ENCODE peak calls at places on chromosomes 6 and 20, in four cellular contexts. O is fibroblast of lung, M is esophagus muscularis mucosa, G is lung. R is an unnamed sample.

GRCh38 chr6:103721923-103722322 is 1137.8 kb downstream of the HACE1 start:
- DNase-seq in M (no peak), G (no peak), O (no peak), R (no peak)

GRCh38 chr6:25961619-25962367 is 809 bp upstream of the TRIM38 start:
- DNase-seq in O (no peak), G (no peak), M (peak; percentile 68), R (no peak)

GRCh38 chr6:4714961-4715501 is 61.2 kb upstream of the CDYL start:
- DNase-seq in G (no peak), O (no peak), M (no peak), R (no peak)

GRCh38 chr20:18613553-18613952 is 25.7 kb downstream of the DTD1 start:
- DNase-seq in O (no peak), G (no peak), M (peak; percentile 12), R (no peak)

GRCh38 chr20:62605996-62606395 is 36.3 kb upstream of the SLCO4A1 start:
- DNase-seq in M (no peak), O (no peak), G (no peak), R (no peak)

GRCh38 chr6:7784248-7784647 is 58.3 kb downstream of the BMP6 start:
- DNase-seq in M (no peak), O (no peak), G (no peak), R (no peak)

GRCh38 chr6:3566812-3567211 is 110.0 kb upstream of the SLC22A23 start:
- DNase-seq in G (no peak), M (no peak), O (peak; percentile 66), R (no peak)

GRCh38 chr6:34982424-34982852 is 93.4 kb downstream of the ANKS1A start:
- DNase-seq in G (no peak), M (no peak), O (no peak), R (no peak)

GRCh38 chr20:36585410-36586125 is 12.2 kb downstream of the TGIF2 start:
- DNase-seq in O (peak; percentile 8), M (no peak), G (no peak), R (no peak)

GRCh38 chr20:12153616-12154015 is 235.9 kb downstream of the BTBD3 start:
- DNase-seq in O (peak; percentile 81), M (no peak), G (no peak), R (no peak)

GRCh38 chr20:53492212-53492611 is 101.4 kb downstream of the ZNF217 start:
- DNase-seq in M (no peak), O (no peak), G (no peak), R (no peak)

GRCh38 chr20:45290677-45291355 is 15.8 kb upstream of the RBPJL start:
- DNase-seq in G (peak; percentile 85), O (peak; percentile 37), M (no peak), R (peak; percentile 85)

GRCh38 chr6:90074161-90074560 is 179.9 kb downstream of the GJA10 start:
- DNase-seq in G (no peak), M (no peak), O (peak; percentile 51), R (no peak)

GRCh38 chr20:35145141-35145564 is 2.0 kb downstream of the EDEM2 start:
- DNase-seq in G (no peak), O (peak; percentile 62), M (no peak), R (no peak)

GRCh38 chr6:154298297-154298696 is 58.3 kb downstream of the IPCEF1 start:
- DNase-seq in O (peak; percentile 69), G (no peak), M (no peak), R (no peak)

GRCh38 chr6:408599-409102 is 17.1 kb downstream of the IRF4 start:
- DNase-seq in M (no peak), O (peak; percentile 32), G (peak; percentile 72), R (peak; percentile 68)

GRCh38 chr20:48818481-48818987 is 9.3 kb downstream of the PREX1 start:
- DNase-seq in G (no peak), O (no peak), M (no peak), R (no peak)
- H3K4me1 ChIP-seq in G (peaks cover 17% of the 10 kb centered on the region), O (no peaks in the 10 kb centered on the region), M (peaks cover 45% of the 10 kb centered on the region), R (peaks cover 14% of the 10 kb centered on the region)

DNA sequence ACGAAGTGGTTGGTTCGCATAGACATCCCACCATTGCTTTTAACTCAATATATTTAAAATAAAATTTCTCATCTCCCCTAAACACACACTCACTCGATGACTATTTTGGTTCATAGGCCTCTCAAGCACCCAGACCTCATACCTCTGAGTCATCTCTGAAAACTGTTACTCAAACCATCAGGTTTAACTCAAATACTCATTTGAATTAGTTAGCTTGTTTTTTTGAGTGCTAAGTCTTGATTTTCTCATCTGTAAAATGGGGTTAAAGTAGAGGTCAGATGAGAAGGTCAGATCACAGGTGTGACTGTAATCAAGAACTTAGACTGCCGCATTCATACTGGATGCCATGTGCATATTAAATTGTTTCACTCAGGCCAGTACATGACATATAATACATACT is 243.9 kb upstream of the TENT5A start:
- DNase-seq in M (no peak), O (peak; percentile 94), G (no peak), R (no peak)
- H3K4me1 ChIP-seq in M (no peaks in the 10 kb centered on the region), O (peaks cover 19% of the 10 kb centered on the region), G (no peaks in the 10 kb centered on the region), R (no peaks in the 10 kb centered on the region)

GRCh38 chr6:112029045-112029822 is 24.7 kb upstream of the CCN6 start:
- DNase-seq in O (peak; percentile 53), M (no peak), G (peak; percentile 65), R (no peak)
- H3K4me1 ChIP-seq in O (no peaks in the 10 kb centered on the region), M (peaks cover 16% of the 10 kb centered on the region), G (peaks cover 2% of the 10 kb centered on the region), R (peaks cover 15% of the 10 kb centered on the region)

GRCh38 chr6:87907521-87907920 is 140.1 kb upstream of the SPACA1 start:
- DNase-seq in M (no peak), G (no peak), O (peak; percentile 91), R (no peak)
- H3K4me1 ChIP-seq in M (no peaks in the 10 kb centered on the region), G (no peaks in the 10 kb centered on the region), O (no peaks in the 10 kb centered on the region), R (no peaks in the 10 kb centered on the region)

GRCh38 chr20:17202030-17202429 is 24.8 kb upstream of the PCSK2 start:
- DNase-seq in O (no peak), G (no peak), M (no peak), R (no peak)
- H3K4me1 ChIP-seq in O (no peaks in the 10 kb centered on the region), G (no peaks in the 10 kb centered on the region), M (no peaks in the 10 kb centered on the region), R (no peaks in the 10 kb centered on the region)

DNA sequence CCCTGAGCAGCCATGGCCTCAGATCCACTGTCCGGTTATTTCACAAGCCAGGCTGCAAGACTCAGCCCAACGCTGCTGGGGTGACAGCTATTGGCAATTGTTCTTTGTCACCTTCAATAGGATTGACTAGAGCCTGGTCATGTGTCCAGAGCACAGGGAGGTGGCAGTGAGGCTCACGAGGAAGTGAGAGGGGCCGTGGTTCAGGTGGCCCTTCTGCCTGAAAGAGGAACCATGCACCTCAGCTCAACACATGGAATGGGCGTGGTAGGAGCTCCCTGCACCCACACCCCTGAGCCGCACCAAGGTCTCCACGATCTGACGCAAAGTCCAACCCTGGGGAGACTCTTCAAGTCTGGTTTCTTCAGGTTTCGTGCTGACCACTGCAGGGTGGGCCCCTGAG is 184.8 kb upstream of the CDH4 start:
- DNase-seq in G (no peak), M (no peak), O (no peak), R (no peak)
- H3K4me1 ChIP-seq in G (no peaks in the 10 kb centered on the region), M (no peaks in the 10 kb centered on the region), O (no peaks in the 10 kb centered on the region), R (no peaks in the 10 kb centered on the region)

DNA sequence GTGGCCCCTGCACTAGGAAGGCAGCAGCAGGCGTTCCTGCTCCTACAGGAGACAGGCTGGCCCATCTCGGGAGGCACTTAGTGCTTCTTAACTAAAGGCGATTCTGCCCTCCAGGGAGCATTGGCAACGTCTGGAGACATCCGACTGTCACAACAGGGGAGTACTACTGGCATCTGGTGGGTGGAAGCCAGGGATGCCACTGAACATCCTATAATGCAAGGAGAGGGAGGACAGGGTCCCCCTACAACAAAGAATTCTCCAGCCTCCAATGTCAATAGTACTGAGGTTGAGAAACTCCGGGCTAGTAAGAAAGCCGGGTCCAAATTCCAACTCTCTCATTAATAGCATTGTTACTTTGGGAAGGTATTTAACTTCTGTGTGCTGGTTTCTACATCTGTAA is 119.4 kb upstream of the ARMC2 start:
- DNase-seq in M (no peak), O (no peak), G (no peak), R (no peak)
- H3K4me1 ChIP-seq in M (peaks cover 3% of the 10 kb centered on the region), O (peaks cover 13% of the 10 kb centered on the region), G (peaks cover 9% of the 10 kb centered on the region), R (no peaks in the 10 kb centered on the region)